ENCODE peak calls at places on chromosomes 12 and 14, in six cellular contexts. Q, I, C, J, F and M are unnamed samples. For H3K4me1, the result is how much of the 10 kb centered on the place peaks cover.

GRCh38 chr12:75656650-75657049 is 145.2 kb upstream of the KRR1 start:
- DNase-seq in Q (no peak), I (no peak), C (no peak), J (no peak), F (peak), M (no peak)

GRCh38 chr12:20455001-20455706 is 86.8 kb downstream of the PDE3A start:
- DNase-seq in Q (no peak), I (no peak), C (no peak), J (no peak), F (no peak), M (no peak)

GRCh38 chr14:93010543-93011541 is 87.9 kb downstream of the CHGA start:
- DNase-seq in Q (no peak), I (no peak), C (no peak), J (no peak), F (no peak), M (no peak)

GRCh38 chr14:77738559-77739250 is 22.3 kb downstream of the SNW1 start:
- DNase-seq in Q (no peak), I (no peak), C (no peak), J (no peak), F (no peak), M (no peak)

GRCh38 chr12:112140728-112141127 is 15.4 kb downstream of the TRAFD1 start:
- DNase-seq in Q (no peak), I (no peak), C (no peak), J (no peak), F (no peak), M (no peak)

GRCh38 chr12:109162551-109162950 is 46.2 kb downstream of the ACACB start:
- DNase-seq in Q (no peak), I (no peak), C (no peak), J (no peak), F (no peak), M (no peak)

GRCh38 chr12:107632246-107632645 is 53.4 kb upstream of the PWP1 start:
- DNase-seq in Q (no peak), I (no peak), C (no peak), J (no peak), F (no peak), M (no peak)

GRCh38 chr12:89962648-89963047 is 254.0 kb upstream of the ATP2B1 start:
- DNase-seq in Q (no peak), I (no peak), C (no peak), J (no peak), F (no peak), M (no peak)

GRCh38 chr12:7638064-7638763 is 27.5 kb downstream of the APOBEC1 start:
- DNase-seq in Q (no peak), I (peak), C (no peak), J (no peak), F (no peak), M (no peak)

GRCh38 chr12:125983094-125983783 is 918.0 kb downstream of the AACS start:
- DNase-seq in Q (no peak), I (peak), C (no peak), J (peak), F (no peak), M (no peak)

GRCh38 chr14:83007641-83008237 is 1474.1 kb upstream of the SEL1L start:
- DNase-seq in Q (no peak), I (no peak), C (no peak), J (no peak), F (no peak), M (no peak)

GRCh38 chr14:74647834-74648361 is 35.9 kb upstream of the LTBP2 start:
- DNase-seq in Q (no peak), I (no peak), C (no peak), J (no peak), F (no peak), M (no peak)

GRCh38 chr12:48995061-48995879 is 3.9 kb downstream of the DDN start:
- DNase-seq in Q (peak), I (peak), C (peak), J (peak), F (peak), M (peak)

GRCh38 chr14:33876274-33876673 is 74.6 kb downstream of the EGLN3 start:
- DNase-seq in Q (no peak), I (no peak), C (no peak), J (no peak), F (no peak), M (no peak)

GRCh38 chr14:39265741-39266588 is 32.2 kb downstream of the MIA2 start:
- DNase-seq in Q (no peak), I (no peak), C (no peak), J (no peak), F (peak), M (no peak)

GRCh38 chr14:97329701-97330100 is 532.5 kb downstream of the VRK1 start:
- DNase-seq in Q (no peak), I (peak), C (no peak), J (no peak), F (no peak), M (no peak)

GRCh38 chr14:89129570-89129969 is 287.5 kb downstream of the FOXN3 start:
- DNase-seq in Q (no peak), I (no peak), C (no peak), J (no peak), F (no peak), M (no peak)

GRCh38 chr12:6074979-6075585 is 49.4 kb downstream of the VWF start:
- DNase-seq in Q (peak), I (peak), C (no peak), J (peak), F (no peak), M (no peak)

GRCh38 chr14:64786296-64787149 is 82.3 kb downstream of the PLEKHG3 start:
- DNase-seq in Q (no peak), I (no peak), C (no peak), J (no peak), F (no peak), M (no peak)

GRCh38 chr12:32336261-32336660 is 63.1 kb upstream of the FGD4 start:
- DNase-seq in Q (no peak), I (no peak), C (no peak), J (no peak), F (no peak), M (no peak)

GRCh38 chr12:110543252-110543959 is 39.7 kb downstream of the PPTC7 start:
- DNase-seq in Q (peak), I (no peak), C (peak), J (no peak), F (peak), M (no peak)

GRCh38 chr12:6078378-6079083 is 45.9 kb downstream of the VWF start:
- DNase-seq in Q (peak), I (no peak), C (no peak), J (peak), F (no peak), M (no peak)

GRCh38 chr14:101849125-101849524 is 87.6 kb downstream of the PPP2R5C start:
- DNase-seq in Q (no peak), I (no peak), C (no peak), J (no peak), F (no peak), M (no peak)

GRCh38 chr14:105577339-105577861 is 51.0 kb downstream of the TMEM121 start:
- DNase-seq in Q (no peak), I (no peak), C (no peak), J (peak), F (no peak), M (no peak)

GRCh38 chr14:58118097-58118496 is 33.9 kb downstream of the ARMH4 start:
- DNase-seq in Q (no peak), I (no peak), C (no peak), J (no peak), F (no peak), M (no peak)

GRCh38 chr14:103743691-103744090 is 28.1 kb downstream of the ZFYVE21 start:
- DNase-seq in Q (no peak), I (no peak), C (no peak), J (peak), F (no peak), M (no peak)

GRCh38 chr12:20011200-20011599 is 357.1 kb upstream of the PDE3A start:
- DNase-seq in Q (no peak), I (no peak), C (no peak), J (no peak), F (no peak), M (no peak)

GRCh38 chr12:53023-53734 is 13.4 kb upstream of the IQSEC3 start:
- DNase-seq in Q (no peak), I (peak), C (no peak), J (no peak), F (no peak), M (no peak)

GRCh38 chr12:76799362-76799761 is 35.4 kb downstream of the ZDHHC17 start:
- DNase-seq in Q (no peak), I (no peak), C (no peak), J (no peak), F (no peak), M (no peak)

GRCh38 chr12:68785358-68785757 is 22.6 kb upstream of the MDM2 start:
- DNase-seq in Q (no peak), I (no peak), C (no peak), J (no peak), F (no peak), M (no peak)

GRCh38 chr12:117047810-117048584 is 51.2 kb downstream of the TESC start:
- DNase-seq in Q (no peak), I (no peak), C (no peak), J (no peak), F (peak), M (no peak)

GRCh38 chr12:121259074-121259473 is 37.4 kb downstream of the CAMKK2 start:
- DNase-seq in Q (no peak), I (no peak), C (no peak), J (no peak), F (no peak), M (no peak)

GRCh38 chr12:12881495-12881894 is 9.9 kb upstream of the GPRC5A start:
- DNase-seq in Q (no peak), I (no peak), C (no peak), J (no peak), F (no peak), M (no peak)

GRCh38 chr12:3281588-3282150 is 204.5 kb downstream of the TSPAN9 start:
- DNase-seq in Q (no peak), I (no peak), C (no peak), J (no peak), F (peak), M (no peak)

GRCh38 chr12:69816082-69816481 is 8.9 kb upstream of the MYRFL start:
- DNase-seq in Q (no peak), I (no peak), C (no peak), J (no peak), F (no peak), M (no peak)

GRCh38 chr14:55438066-55438683 is 2.2 kb downstream of the TBPL2 start:
- DNase-seq in Q (no peak), I (peak), C (no peak), J (no peak), F (peak), M (no peak)

GRCh38 chr14:94654071-94654974 is 42.1 kb downstream of the SERPINA3 start:
- DNase-seq in Q (no peak), I (no peak), C (no peak), J (no peak), F (no peak), M (no peak)

GRCh38 chr14:85531594-85532391 is 1.8 kb downstream of the FLRT2 start:
- DNase-seq in Q (peak), I (peak), C (peak), J (peak), F (peak), M (no peak)

GRCh38 chr12:67633708-67634107 is 14.8 kb upstream of the DYRK2 start:
- DNase-seq in Q (no peak), I (no peak), C (no peak), J (peak), F (no peak), M (no peak)
- H3K27ac ChIP-seq in Q (no peak), I (no peak), C (no peak), J (peak), F (no peak), M (no peak)

GRCh38 chr14:23162800-23163199 is 20.7 kb downstream of the SLC7A8 start:
- DNase-seq in Q (no peak), I (no peak), C (no peak), J (no peak), F (no peak), M (no peak)

GRCh38 chr14:23163830-23164229 is 19.6 kb downstream of the SLC7A8 start:
- DNase-seq in Q (no peak), I (no peak), C (no peak), J (no peak), F (no peak), M (no peak)

GRCh38 chr14:23160924-23161522 is 22.4 kb downstream of the SLC7A8 start:
- DNase-seq in Q (peak), I (peak), C (peak), J (peak), F (peak), M (no peak)

GRCh38 chr14:23164250-23164649 is 19.2 kb downstream of the SLC7A8 start:
- DNase-seq in Q (no peak), I (no peak), C (no peak), J (no peak), F (no peak), M (no peak)

DNA sequence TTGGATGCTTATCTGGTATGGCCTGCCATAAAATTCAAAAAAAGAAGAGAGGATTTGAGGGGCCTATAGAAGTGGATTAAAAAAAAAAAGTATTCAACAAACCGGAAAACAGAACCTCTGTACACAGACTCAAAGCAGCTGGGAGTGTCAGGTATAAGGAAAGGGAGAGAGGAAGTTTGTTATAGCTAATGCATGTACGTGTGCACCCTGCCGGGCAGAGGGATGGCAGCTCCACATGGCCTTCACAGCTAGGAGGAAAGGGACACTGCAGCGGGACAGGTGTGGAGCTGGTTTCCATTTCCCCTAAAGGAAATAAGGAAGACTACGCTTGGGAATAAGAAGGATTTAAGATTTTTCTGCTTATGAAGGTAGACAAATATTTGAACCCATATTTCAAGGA is 21.5 kb downstream of the SLC7A8 start:
- DNase-seq in Q (no peak), I (no peak), C (no peak), J (no peak), F (no peak), M (no peak)
- H3K4me1 ChIP-seq in Q (under half), I (under half), C (under half), J (under half), F (under half), M (under half)

GRCh38 chr12:101706403-101706802 is 9.0 kb downstream of the CHPT1 start:
- DNase-seq in Q (no peak), I (no peak), C (no peak), J (no peak), F (no peak), M (no peak)
- H3K27ac ChIP-seq in Q (no peak), I (no peak), C (no peak), J (no peak), F (no peak), M (no peak)

DNA sequence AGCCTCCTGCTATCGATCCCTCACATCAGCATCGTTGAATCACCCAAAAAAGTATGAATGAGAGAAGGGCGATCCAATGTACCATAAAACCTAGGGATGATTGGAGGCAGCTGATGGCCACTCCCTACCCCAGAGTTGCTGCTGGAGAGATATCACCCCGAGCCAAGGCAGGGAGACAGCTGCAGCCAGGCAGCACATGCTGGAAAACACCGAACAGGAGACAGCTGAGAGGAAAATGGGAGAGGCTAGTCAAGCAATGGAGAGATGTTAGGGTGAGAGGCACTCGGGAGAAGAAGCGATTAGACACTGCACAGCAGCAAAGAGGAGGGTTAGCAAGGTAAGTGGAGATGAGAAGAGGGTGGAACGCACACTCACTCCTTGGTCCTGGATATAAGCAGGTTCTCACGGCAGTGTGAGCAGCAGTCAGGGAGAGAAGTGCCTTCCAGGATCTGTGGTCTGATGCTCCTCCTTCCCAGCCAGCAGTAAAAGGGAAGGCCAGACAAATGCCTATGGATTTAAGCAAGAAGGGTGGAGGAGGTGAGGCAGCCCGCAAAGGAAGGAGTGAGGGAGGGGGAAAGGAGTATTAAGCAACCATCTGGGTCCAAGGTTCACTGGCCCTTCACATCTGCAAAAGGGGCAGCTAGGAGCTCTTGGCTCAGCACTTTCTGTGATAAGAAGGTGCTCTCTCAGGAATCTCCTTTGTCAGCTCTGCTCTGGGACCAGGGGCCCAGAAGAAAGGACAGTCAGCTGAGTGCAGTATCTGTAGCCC is at the start of gene SLC7A7:
- DNase-seq in Q (no peak), I (no peak), C (no peak), J (peak), F (peak), M (no peak)
- H3K4me1 ChIP-seq in Q (under half), I (under half), C (under half), J (half or more), F (under half), M (under half)

GRCh38 chr14:68137704-68138619 is 318.4 kb downstream of the RAD51B start:
- DNase-seq in Q (peak), I (peak), C (peak), J (no peak), F (peak), M (no peak)
- H3K27ac ChIP-seq in Q (peak), I (peak), C (peak), J (no peak), F (peak), M (no peak)